ENCODE peak calls at places on chromosomes 13 and 19, in nine cellular contexts. F, A, W, B, X, R, Z, O and Y are unnamed samples.

GRCh38 chr19:17794731-17795494 is at the start of gene B3GNT3:
- DNase-seq in F (no peak), A (peak), W (peak), B (no peak), X (no peak), R (no peak), Z (peak), O (no peak), Y (no peak)

GRCh38 chr13:22665531-22665930 is 515.2 kb upstream of the SGCG start:
- DNase-seq in F (no peak), A (no peak), W (no peak), B (no peak), X (no peak), R (no peak), Z (no peak), O (no peak), Y (no peak)

GRCh38 chr19:55545913-55546495 is 661 bp upstream of the SBK3 start:
- DNase-seq in F (no peak), A (no peak), W (no peak), B (no peak), X (no peak), R (no peak), Z (no peak), O (no peak), Y (no peak)

GRCh38 chr19:48330012-48330681 is 4.8 kb downstream of the EMP3 start:
- DNase-seq in F (peak), A (peak), W (peak), B (peak), X (peak), R (peak), Z (no peak), O (no peak), Y (peak)

GRCh38 chr13:108176685-108177274 is 38.6 kb downstream of the LIG4 start:
- DNase-seq in F (peak), A (peak), W (peak), B (no peak), X (no peak), R (no peak), Z (peak), O (no peak), Y (no peak)

GRCh38 chr19:8237026-8237425 is 27.9 kb downstream of the CERS4 start:
- DNase-seq in F (no peak), A (no peak), W (no peak), B (no peak), X (no peak), R (no peak), Z (no peak), O (no peak), Y (no peak)

GRCh38 chr13:29758591-29759114 is 91.8 kb downstream of the UBL3 start:
- DNase-seq in F (peak), A (peak), W (no peak), B (no peak), X (no peak), R (peak), Z (peak), O (no peak), Y (peak)

GRCh38 chr19:41175825-41176734 is 16.9 kb upstream of the CYP2S1 start:
- DNase-seq in F (peak), A (peak), W (no peak), B (no peak), X (peak), R (peak), Z (peak), O (peak), Y (no peak)

GRCh38 chr13:110306960-110307696 is at the start of the genes COL4A1 and COL4A2:
- DNase-seq in F (no peak), A (no peak), W (peak), B (no peak), X (peak), R (no peak), Z (peak), O (no peak), Y (no peak)

GRCh38 chr13:27442071-27442647 is 8.2 kb downstream of the MTIF3 start:
- DNase-seq in F (no peak), A (no peak), W (no peak), B (peak), X (no peak), R (no peak), Z (no peak), O (no peak), Y (no peak)

GRCh38 chr19:38062959-38063786 is 156.2 kb downstream of the SIPA1L3 start:
- DNase-seq in F (no peak), A (no peak), W (no peak), B (no peak), X (no peak), R (no peak), Z (no peak), O (no peak), Y (no peak)

GRCh38 chr13:106471957-106472543 is 63.4 kb downstream of the EFNB2 start:
- DNase-seq in F (no peak), A (peak), W (peak), B (no peak), X (peak), R (no peak), Z (peak), O (peak), Y (no peak)

GRCh38 chr13:42369071-42369795 is 97.3 kb downstream of the AKAP11 start:
- DNase-seq in F (peak), A (peak), W (no peak), B (no peak), X (no peak), R (no peak), Z (no peak), O (no peak), Y (no peak)

GRCh38 chr13:25371608-25372274 is at the start of gene ATP8A2:
- DNase-seq in F (no peak), A (no peak), W (no peak), B (no peak), X (no peak), R (peak), Z (no peak), O (no peak), Y (no peak)

GRCh38 chr19:48372904-48373303 is 8.7 kb downstream of the SYNGR4 start:
- DNase-seq in F (no peak), A (peak), W (no peak), B (no peak), X (no peak), R (no peak), Z (no peak), O (no peak), Y (no peak)

GRCh38 chr13:40494513-40494912 is 171.9 kb downstream of the FOXO1 start:
- DNase-seq in F (no peak), A (no peak), W (no peak), B (no peak), X (no peak), R (no peak), Z (no peak), O (no peak), Y (no peak)

GRCh38 chr13:112483299-112483698 is 104.7 kb downstream of the TUBGCP3 start:
- DNase-seq in F (no peak), A (no peak), W (no peak), B (no peak), X (no peak), R (no peak), Z (no peak), O (no peak), Y (no peak)

GRCh38 chr19:46955114-46955812 is 64.4 kb upstream of the NPAS1 start:
- DNase-seq in F (peak), A (peak), W (peak), B (no peak), X (no peak), R (no peak), Z (peak), O (no peak), Y (no peak)

GRCh38 chr19:50361290-50362029 is 4.0 kb downstream of the NAPSA start:
- DNase-seq in F (peak), A (no peak), W (no peak), B (no peak), X (no peak), R (no peak), Z (no peak), O (no peak), Y (no peak)

GRCh38 chr19:7506385-7507328 is 9.2 kb upstream of the ZNF358 start:
- DNase-seq in F (peak), A (peak), W (peak), B (no peak), X (peak), R (peak), Z (peak), O (no peak), Y (no peak)

GRCh38 chr13:28684257-28684656 is 25.3 kb downstream of the POMP start:
- DNase-seq in F (no peak), A (no peak), W (no peak), B (no peak), X (no peak), R (no peak), Z (no peak), O (no peak), Y (no peak)

GRCh38 chr19:10828981-10829821 is 6.8 kb downstream of the TMED1 start:
- DNase-seq in F (no peak), A (no peak), W (peak), B (no peak), X (no peak), R (no peak), Z (no peak), O (no peak), Y (no peak)